ENCODE peak calls at places on chromosomes 6 and 20, in nine cellular contexts. M is activated T-helper 1 cell treated with Interleukin-2 at 50 U/mL for 16 hours; C is HFF-Myc; L is posterior vena cava; B is lung microvascular endothelial cell; P is activated naive CD4-positive, alpha-beta T cell treated with anti-CD3 and anti-CD28 coated beads, Interleukin-2, amount 10 ng/mL, durations not matched to agents 7 days and 5 days; E is T-helper 17 cell; S is NCI-H1092; H is astrocyte of the hippocampus. T is an unnamed sample.

GRCh38 chr20:61639200-61639599 is 387.1 kb downstream of the CDH4 start:
- DNase-seq in M (no peak), C (no peak), L (no peak), B (no peak), P (no peak), E (no peak), S (no peak), H (peak), T (no peak)

GRCh38 chr20:55456316-55456940 is 548.9 kb downstream of the CBLN4 start:
- DNase-seq in M (no peak), C (no peak), L (no peak), B (no peak), P (no peak), E (no peak), S (no peak), H (no peak), T (no peak)

GRCh38 chr20:4717816-4718215 is 3.9 kb upstream of the PRND start:
- DNase-seq in M (no peak), C (no peak), L (no peak), B (no peak), P (no peak), E (no peak), S (no peak), H (peak), T (no peak)

GRCh38 chr6:137799950-137800568 is 67.0 kb upstream of the TNFAIP3 start:
- DNase-seq in M (peak), C (peak), L (no peak), B (peak), P (peak), E (peak), S (no peak), H (peak), T (no peak)

GRCh38 chr6:110656492-110656891 is 158.8 kb downstream of the CDK19 start:
- DNase-seq in M (no peak), C (no peak), L (no peak), B (peak), P (no peak), E (no peak), S (no peak), H (peak), T (no peak)

GRCh38 chr6:170248111-170248805 is 42.6 kb downstream of the DLL1 start:
- DNase-seq in M (no peak), C (no peak), L (peak), B (no peak), P (no peak), E (no peak), S (no peak), H (no peak), T (no peak)

GRCh38 chr6:121653624-121654008 is 218.2 kb downstream of the GJA1 start:
- DNase-seq in M (no peak), C (no peak), L (no peak), B (no peak), P (no peak), E (no peak), S (no peak), H (no peak), T (no peak)

GRCh38 chr6:34227656-34228421 is 8.8 kb upstream of the HMGA1 start:
- DNase-seq in M (no peak), C (no peak), L (peak), B (no peak), P (no peak), E (no peak), S (no peak), H (no peak), T (no peak)

GRCh38 chr6:137165375-137166246 is 7.8 kb downstream of the IL22RA2 start:
- DNase-seq in M (no peak), C (no peak), L (no peak), B (peak), P (peak), E (no peak), S (peak), H (no peak), T (no peak)

GRCh38 chr6:125728739-125729138 is 20.7 kb upstream of the HEY2 start:
- DNase-seq in M (no peak), C (no peak), L (peak), B (no peak), P (no peak), E (no peak), S (no peak), H (peak), T (no peak)

GRCh38 chr6:89792881-89793280 is 26.7 kb downstream of the MDN1 start:
- DNase-seq in M (no peak), C (no peak), L (no peak), B (peak), P (peak), E (no peak), S (peak), H (peak), T (no peak)

GRCh38 chr20:37849169-37849568 is 53.8 kb upstream of the VSTM2L start:
- DNase-seq in M (no peak), C (no peak), L (no peak), B (no peak), P (no peak), E (no peak), S (no peak), H (no peak), T (no peak)

GRCh38 chr20:57195023-57195758 is 71.2 kb downstream of the BMP7 start:
- DNase-seq in M (no peak), C (peak), L (no peak), B (no peak), P (no peak), E (no peak), S (no peak), H (peak), T (no peak)

GRCh38 chr6:109290143-109290931 is 91.9 kb downstream of the CD164 start:
- DNase-seq in M (no peak), C (no peak), L (no peak), B (no peak), P (no peak), E (no peak), S (no peak), H (no peak), T (no peak)

GRCh38 chr6:170178561-170179477 is 112.1 kb downstream of the DLL1 start:
- DNase-seq in M (no peak), C (peak), L (peak), B (no peak), P (peak), E (no peak), S (peak), H (peak), T (no peak)

GRCh38 chr6:87623248-87623647 is 33.3 kb downstream of the ORC3 start:
- DNase-seq in M (no peak), C (no peak), L (no peak), B (peak), P (no peak), E (no peak), S (no peak), H (peak), T (no peak)

GRCh38 chr6:116328528-116328903 is 42.2 kb upstream of the DSE start:
- DNase-seq in M (no peak), C (no peak), L (no peak), B (no peak), P (no peak), E (no peak), S (no peak), H (no peak), T (no peak)

GRCh38 chr6:72739368-72739779 is 117.5 kb downstream of the KCNQ5 start:
- DNase-seq in M (no peak), C (no peak), L (no peak), B (no peak), P (no peak), E (no peak), S (no peak), H (no peak), T (no peak)

GRCh38 chr6:119350202-119351004 is 842 bp upstream of the MAN1A1 start:
- DNase-seq in M (no peak), C (no peak), L (no peak), B (peak), P (peak), E (no peak), S (no peak), H (peak), T (peak)

GRCh38 chr20:10524034-10524476 is 89.0 kb downstream of the SLX4IP start:
- DNase-seq in M (no peak), C (no peak), L (peak), B (peak), P (no peak), E (no peak), S (peak), H (no peak), T (no peak)

GRCh38 chr6:134165827-134166226 is 113.4 kb upstream of the SLC2A12 start:
- DNase-seq in M (no peak), C (no peak), L (no peak), B (no peak), P (no peak), E (no peak), S (no peak), H (no peak), T (no peak)

GRCh38 chr6:130134594-130134993 is 88.2 kb downstream of the SAMD3 start:
- DNase-seq in M (no peak), C (no peak), L (no peak), B (no peak), P (no peak), E (no peak), S (no peak), H (no peak), T (no peak)

GRCh38 chr6:20426177-20427082 is 24.8 kb downstream of the E2F3 start:
- DNase-seq in M (no peak), C (no peak), L (no peak), B (no peak), P (no peak), E (no peak), S (no peak), H (peak), T (no peak)

T was measured in T-helper 2 cell.